ENCODE peak calls at places on chromosomes 6 and 20, in ten cellular contexts. Y is neuronal stem cell; V is upper lobe of right lung; X is lower lobe of right lung; D is stomach; B is aorta; U is hepatocyte; K is CD8-positive, alpha-beta memory T cell; W is dorsolateral prefrontal cortex; H is endodermal cell. N is an unnamed sample.

GRCh38 chr6:156798091-156798735 is 21.0 kb downstream of the ARID1B start:
- DNase-seq in V (no peak), H (peak), U (no peak), D (no peak), X (no peak), K (no peak), B (no peak), Y (no peak), W (no peak), N (no peak)

GRCh38 chr6:42569102-42570028 is 5.5 kb downstream of the UBR2 start:
- DNase-seq in Y (no peak), W (no peak), X (no peak), V (no peak), D (no peak), U (no peak), B (no peak), K (no peak), H (no peak), N (no peak)

GRCh38 chr20:14556206-14556605 is 218.8 kb upstream of the FLRT3 start:
- DNase-seq in V (no peak), H (no peak), D (no peak), B (no peak), U (no peak), W (no peak), X (no peak), K (no peak), Y (no peak), N (no peak)

GRCh38 chr6:48449002-48449401 is 338.0 kb upstream of the PTCHD4 start:
- DNase-seq in B (no peak), W (no peak), D (no peak), H (no peak), U (no peak), Y (no peak), V (no peak), K (no peak), X (no peak), N (no peak)

GRCh38 chr6:131995924-131996323 is 44.8 kb upstream of the CCN2 start:
- DNase-seq in H (no peak), Y (no peak), W (no peak), U (no peak), B (no peak), V (no peak), K (no peak), D (no peak), X (no peak), N (no peak)

GRCh38 chr20:62407221-62407992 is at the start of gene CABLES2:
- DNase-seq in B (peak), D (peak), Y (peak), H (peak), U (peak), V (peak), K (peak), X (peak), W (peak), N (peak)

GRCh38 chr6:21046276-21046675 is 512.0 kb downstream of the CDKAL1 start:
- DNase-seq in X (no peak), W (no peak), V (no peak), D (no peak), Y (no peak), B (no peak), U (no peak), K (no peak), H (no peak), N (no peak)

GRCh38 chr6:90329397-90330077 is 32.9 kb upstream of the BACH2 start:
- DNase-seq in U (no peak), K (no peak), D (no peak), X (no peak), H (peak), B (no peak), V (no peak), Y (no peak), W (no peak), N (no peak)

GRCh38 chr6:23842760-23843159 is 283.3 kb upstream of the NRSN1 start:
- DNase-seq in K (no peak), U (no peak), Y (no peak), V (no peak), D (no peak), X (no peak), B (no peak), W (no peak), H (no peak), N (no peak)

GRCh38 chr6:43579171-43579570 is 3.2 kb downstream of the POLH start:
- DNase-seq in Y (no peak), X (no peak), W (no peak), H (no peak), U (no peak), K (no peak), V (no peak), D (no peak), B (no peak), N (no peak)

GRCh38 chr6:2038096-2038495 is 207.3 kb downstream of the GMDS start:
- DNase-seq in K (peak), B (no peak), W (no peak), U (no peak), D (peak), X (no peak), H (no peak), V (no peak), Y (no peak), N (no peak)

GRCh38 chr20:48945840-48946514 is 24.5 kb downstream of the ARFGEF2 start:
- DNase-seq in Y (no peak), W (no peak), H (no peak), K (no peak), D (peak), B (no peak), U (peak), X (no peak), V (no peak), N (no peak)

GRCh38 chr6:39231844-39232243 is 2.6 kb upstream of the KCNK5 start:
- DNase-seq in D (no peak), B (no peak), X (no peak), W (no peak), V (no peak), U (no peak), K (no peak), H (peak), Y (no peak), N (no peak)
- H3K27ac ChIP-seq in D (no peak), B (no peak), X (no peak), W (no peak), V (no peak), U (no peak), K (no peak), H (peak), Y (peak), N (no peak)

GRCh38 chr6:46985943-46986342 is 56.2 kb downstream of the ADGRF1 start:
- DNase-seq in H (no peak), X (no peak), D (no peak), Y (no peak), U (no peak), W (no peak), V (no peak), K (no peak), B (no peak), N (no peak)

GRCh38 chr6:46979206-46979605 is 57.5 kb upstream of the ADGRF5 start:
- DNase-seq in V (no peak), B (no peak), X (no peak), H (no peak), Y (no peak), K (no peak), U (no peak), W (no peak), D (no peak), N (no peak)

GRCh38 chr6:46983007-46983411 is 59.1 kb downstream of the ADGRF1 start:
- DNase-seq in U (peak), V (no peak), W (no peak), K (no peak), D (no peak), X (no peak), Y (no peak), H (peak), B (no peak), N (no peak)
- H3K27ac ChIP-seq in U (peak), V (peak), W (no peak), K (no peak), D (peak), X (peak), Y (no peak), H (no peak), B (no peak), N (no peak)

GRCh38 chr20:45104786-45105185 is 3.9 kb upstream of the KCNS1 start:
- DNase-seq in Y (no peak), V (no peak), B (no peak), U (no peak), X (no peak), W (no peak), D (no peak), H (no peak), K (no peak), N (no peak)
- H3K27ac ChIP-seq in Y (no peak), V (no peak), B (no peak), U (no peak), X (no peak), W (peak), D (no peak), H (no peak), K (no peak), N (no peak)

DNA sequence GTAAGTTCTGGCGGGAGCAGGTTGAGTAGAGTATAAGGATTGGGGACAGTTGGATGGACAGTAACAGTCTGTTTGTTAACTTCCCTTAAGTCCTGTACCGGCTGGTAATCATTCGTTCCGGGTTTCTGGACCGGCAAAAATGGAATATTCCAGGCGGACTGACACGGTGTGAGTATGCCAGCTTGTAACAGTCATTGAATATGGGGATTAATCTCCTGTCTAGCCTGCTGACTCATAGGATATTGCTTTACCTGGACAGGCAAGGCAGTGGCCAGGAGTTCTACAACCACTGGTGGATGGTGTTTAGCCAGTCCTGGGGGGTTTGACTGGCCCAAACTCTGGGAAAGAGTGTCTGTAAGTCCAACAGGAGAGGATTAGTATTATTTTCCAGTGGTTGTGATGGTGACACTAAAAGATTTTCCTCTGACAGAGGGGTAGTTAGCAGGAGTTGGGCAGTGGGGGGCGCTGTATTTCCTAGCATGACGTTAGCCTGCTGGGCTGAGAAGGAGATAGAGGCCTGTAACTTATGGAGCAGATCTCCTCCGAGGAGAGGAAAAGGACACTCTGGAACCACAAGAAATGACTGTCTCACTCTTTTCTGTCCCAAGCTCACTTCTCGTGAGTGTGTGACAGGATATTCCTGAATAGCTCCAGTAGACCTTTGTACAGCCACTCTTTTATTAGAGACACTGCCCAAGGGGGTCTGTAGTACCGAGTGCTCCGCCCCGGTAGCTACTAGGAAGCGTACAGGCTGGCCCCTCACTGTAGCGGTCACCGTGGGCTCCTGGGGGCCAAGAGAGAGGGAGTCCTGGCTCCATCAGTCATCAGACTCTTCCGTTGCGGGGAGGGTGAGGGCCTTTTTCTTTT is 152.2 kb downstream of the TRIM27 start:
- DNase-seq in V (no peak), K (no peak), Y (no peak), H (peak), X (no peak), B (no peak), D (no peak), U (no peak), W (no peak), N (no peak)
- H3K27ac ChIP-seq in V (no peak), K (no peak), Y (no peak), H (no peak), X (no peak), B (no peak), D (no peak), U (no peak), W (no peak), N (no peak)

DNA sequence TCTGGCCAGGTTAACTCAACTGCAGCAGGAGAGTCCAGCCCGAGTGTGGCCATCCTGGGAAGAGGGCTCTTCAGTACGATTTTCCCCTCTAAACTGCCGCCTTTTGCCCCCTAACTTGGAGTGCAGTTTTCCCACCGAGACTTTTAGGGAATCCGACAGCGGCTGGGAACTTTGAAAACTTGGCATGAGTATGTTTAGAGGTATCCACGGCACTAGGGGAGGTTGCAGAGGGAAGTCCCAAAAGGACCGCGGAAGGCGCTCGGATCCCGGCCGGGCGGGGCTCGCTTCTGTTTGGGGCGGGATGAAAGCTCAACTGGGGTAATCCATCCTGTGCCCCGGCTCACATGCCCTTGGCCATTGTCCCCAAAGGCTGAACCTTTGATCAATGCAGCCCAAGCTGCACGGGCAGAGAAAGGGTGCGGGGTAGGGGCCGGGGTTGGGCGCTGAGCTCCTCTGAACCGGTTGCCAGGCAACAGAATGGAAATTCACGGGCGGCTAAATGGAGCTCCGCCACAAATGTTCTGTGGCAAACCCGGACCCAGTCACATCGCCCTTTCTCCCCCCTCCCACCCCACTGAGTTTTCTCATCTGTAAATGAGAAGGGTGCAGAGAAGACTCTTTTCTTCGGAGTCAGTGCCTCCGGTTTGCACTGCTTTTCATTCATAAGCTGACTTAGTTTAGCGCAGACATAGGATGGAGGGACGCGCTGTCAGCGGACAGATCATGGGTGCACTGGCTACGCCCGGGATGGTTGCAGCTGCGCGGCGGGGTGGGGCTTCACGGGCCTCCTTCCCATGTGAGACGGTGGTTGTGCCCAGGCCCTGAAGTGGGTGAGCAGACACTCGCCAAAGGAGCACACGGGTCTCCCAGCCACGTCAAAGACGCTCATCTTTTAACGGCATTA is 2.3 kb downstream of the BMP6 start:
- DNase-seq in K (no peak), D (no peak), V (peak), U (peak), H (peak), W (no peak), X (peak), B (peak), Y (peak), N (no peak)
- H3K27ac ChIP-seq in K (no peak), D (no peak), V (no peak), U (no peak), H (no peak), W (peak), X (no peak), B (no peak), Y (no peak), N (no peak)

GRCh38 chr6:106536863-106537262 is 92.4 kb downstream of the RTN4IP1 start:
- DNase-seq in K (no peak), V (no peak), H (no peak), B (no peak), W (no peak), X (no peak), U (no peak), Y (no peak), D (no peak), N (no peak)
- H3K27ac ChIP-seq in K (no peak), V (no peak), H (no peak), B (no peak), W (no peak), X (no peak), U (peak), Y (no peak), D (no peak), N (no peak)

GRCh38 chr20:34544109-34544793 is 14.3 kb upstream of the MAP1LC3A start:
- DNase-seq in W (no peak), Y (no peak), U (no peak), X (peak), V (no peak), K (no peak), D (no peak), B (no peak), H (peak), N (no peak)

GRCh38 chr20:34549929-34550305 is 8.6 kb upstream of the MAP1LC3A start:
- DNase-seq in D (no peak), X (no peak), K (no peak), U (no peak), W (no peak), Y (no peak), H (no peak), B (no peak), V (no peak), N (no peak)

GRCh38 chr20:34547844-34548613 is 10.5 kb upstream of the MAP1LC3A start:
- DNase-seq in D (no peak), U (no peak), X (peak), W (no peak), Y (no peak), B (no peak), V (no peak), H (no peak), K (no peak), N (no peak)

GRCh38 chr20:34549291-34549928 is 9.1 kb upstream of the MAP1LC3A start:
- DNase-seq in Y (no peak), K (no peak), V (no peak), H (peak), U (peak), W (no peak), D (no peak), B (no peak), X (no peak), N (no peak)

DNA sequence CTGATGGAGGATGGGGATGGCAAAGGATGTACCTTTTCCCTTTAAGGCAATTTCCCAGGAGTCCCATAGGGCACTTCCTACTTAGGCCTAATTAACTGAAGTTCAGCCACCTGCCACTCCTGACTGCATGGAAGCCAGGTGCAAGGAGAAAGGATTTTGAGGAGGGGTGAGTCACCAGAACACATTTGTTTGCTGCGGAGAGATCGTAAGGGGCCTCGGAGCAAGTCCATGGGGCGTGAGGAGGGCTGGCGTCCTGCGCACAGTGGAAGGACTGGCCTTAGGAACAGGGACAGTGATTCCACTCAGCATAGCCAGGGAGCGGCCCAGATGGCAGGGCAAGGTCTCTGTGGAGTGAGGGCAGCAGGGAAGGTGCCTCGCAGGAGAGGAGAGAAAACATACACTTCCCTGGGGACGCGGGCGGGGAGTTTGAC is 11.8 kb upstream of the MAP1LC3A start:
- DNase-seq in U (no peak), W (no peak), D (no peak), Y (no peak), X (no peak), B (no peak), H (no peak), K (no peak), V (no peak), N (no peak)
- H3K27ac ChIP-seq in U (no peak), W (no peak), D (no peak), Y (no peak), X (no peak), B (no peak), H (no peak), K (no peak), V (no peak), N (no peak)

GRCh38 chr6:25178336-25178735 is 100.8 kb upstream of the CARMIL1 start:
- DNase-seq in H (no peak), D (no peak), K (no peak), V (no peak), U (no peak), B (no peak), X (no peak), Y (no peak), W (no peak), N (no peak)
- H3K27ac ChIP-seq in H (no peak), D (peak), K (no peak), V (peak), U (peak), B (no peak), X (peak), Y (no peak), W (peak), N (no peak)

DNA sequence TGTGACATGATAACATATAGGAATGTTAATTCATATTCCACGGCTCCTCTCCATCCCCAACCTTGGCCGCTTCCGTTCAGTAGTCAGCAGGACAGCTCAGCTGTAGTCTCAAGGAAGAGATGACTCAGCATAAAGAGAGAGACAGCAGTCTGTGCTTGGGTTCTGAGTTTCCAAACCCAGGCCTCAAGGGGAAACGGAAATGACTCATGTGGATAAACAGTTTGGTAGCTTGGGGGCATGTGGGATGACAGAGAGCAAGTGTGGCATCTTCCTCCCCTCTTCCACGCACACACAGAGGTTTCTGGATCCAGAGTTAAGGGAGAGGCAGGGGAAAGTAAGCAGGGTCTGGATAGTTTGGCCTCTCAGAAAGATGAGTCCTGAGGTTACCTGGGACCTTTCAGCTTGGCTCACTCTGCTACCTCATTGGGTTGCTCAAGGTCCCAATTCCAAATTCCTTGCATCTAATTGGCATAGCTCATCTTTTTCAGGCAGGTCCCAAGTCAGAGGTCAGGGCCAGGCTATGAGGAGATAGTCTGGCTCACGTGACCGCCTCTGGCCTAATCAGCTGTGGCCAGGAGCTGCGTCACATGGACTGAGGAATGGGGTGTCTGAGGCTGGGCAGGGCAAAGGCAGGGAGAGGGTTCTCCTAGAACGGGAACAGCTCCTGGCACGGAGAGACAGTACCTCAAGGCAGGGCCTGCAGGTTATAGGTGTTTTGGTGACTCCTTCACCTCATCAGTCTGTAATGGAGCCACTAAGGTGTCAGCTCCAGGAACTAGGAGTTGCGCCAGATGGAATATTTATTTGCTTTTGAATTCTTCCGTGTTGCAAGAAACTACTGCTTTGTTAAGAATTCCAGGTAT is 36.5 kb upstream of the MLN start:
- DNase-seq in X (no peak), D (no peak), K (no peak), V (no peak), B (peak), U (peak), H (no peak), Y (no peak), W (no peak), N (no peak)
- H3K27ac ChIP-seq in X (no peak), D (peak), K (peak), V (no peak), B (no peak), U (peak), H (peak), Y (no peak), W (no peak), N (no peak)

GRCh38 chr6:10441004-10441654 is 26.3 kb upstream of the TFAP2A start:
- DNase-seq in U (peak), Y (no peak), B (no peak), H (peak), X (no peak), D (no peak), K (no peak), W (no peak), V (no peak), N (no peak)
- H3K27ac ChIP-seq in U (peak), Y (no peak), B (no peak), H (no peak), X (peak), D (no peak), K (no peak), W (no peak), V (peak), N (no peak)